ENCODE peak calls at places on chromosomes 1 and 21, in ten cellular contexts. B is heart left ventricle; D is uterus; X is trophoblast cell; W is adrenal gland; A is A549; F is Panc1; U is IMR-90; E is DND-41; H is effector memory CD4-positive, alpha-beta T cell. O is an unnamed sample. For H3K4me1 and H3K9me3, the result is how much of the 10 kb centered on the place peaks cover.

GRCh38 chr21:42383331-42383730 is 12.5 kb downstream of the TMPRSS3 start:
- DNase-seq in B (no peak), D (no peak), X (no peak), W (no peak), A (no peak), F (no peak), U (no peak), E (no peak), H (no peak), O (no peak)

GRCh38 chr21:14523234-14523633 is 22.9 kb downstream of the SAMSN1 start:
- DNase-seq in B (no peak), D (no peak), X (no peak), W (no peak), A (no peak), F (no peak), U (no peak), E (peak), H (no peak), O (no peak)

GRCh38 chr1:182002570-182002969 is 58.9 kb downstream of the ZNF648 start:
- DNase-seq in B (peak), D (no peak), X (no peak), W (no peak), A (no peak), F (no peak), U (no peak), E (no peak), H (no peak), O (no peak)

GRCh38 chr1:155698382-155699038 is 9.6 kb downstream of the DAP3 start:
- DNase-seq in B (no peak), D (no peak), X (peak), W (no peak), A (no peak), F (no peak), U (peak), E (no peak), H (no peak), O (no peak)

GRCh38 chr1:3530931-3531818 is 76.7 kb downstream of the ARHGEF16 start:
- DNase-seq in B (peak), D (peak), X (peak), W (peak), A (peak), F (no peak), U (peak), E (peak), H (peak), O (peak)

GRCh38 chr21:33078907-33079582 is 9.1 kb downstream of the OLIG1 start:
- DNase-seq in B (no peak), D (no peak), X (peak), W (no peak), A (peak), F (peak), U (peak), E (peak), H (no peak), O (peak)

GRCh38 chr1:154931940-154932487 is 4.5 kb downstream of the PMVK start:
- DNase-seq in B (no peak), D (no peak), X (no peak), W (no peak), A (peak), F (no peak), U (no peak), E (no peak), H (no peak), O (peak)

GRCh38 chr21:30717105-30717504 is 1.5 kb downstream of the KRTAP21-3 start:
- DNase-seq in B (no peak), D (no peak), X (no peak), W (no peak), A (no peak), F (no peak), U (no peak), E (no peak), H (no peak), O (no peak)

GRCh38 chr21:35254006-35254751 is 205.1 kb upstream of the RUNX1 start:
- DNase-seq in B (no peak), D (no peak), X (no peak), W (no peak), A (no peak), F (no peak), U (peak), E (no peak), H (no peak), O (no peak)

GRCh38 chr1:161834967-161835366 is 68.8 kb downstream of the ATF6 start:
- DNase-seq in B (no peak), D (no peak), X (peak), W (no peak), A (no peak), F (no peak), U (peak), E (no peak), H (no peak), O (no peak)

GRCh38 chr1:8024329-8024728 is 1.8 kb downstream of the ERRFI1 start:
- DNase-seq in B (no peak), D (no peak), X (no peak), W (no peak), A (no peak), F (no peak), U (no peak), E (no peak), H (no peak), O (no peak)

GRCh38 chr1:100708476-100709062 is 11.0 kb upstream of the VCAM1 start:
- DNase-seq in B (no peak), D (no peak), X (no peak), W (no peak), A (no peak), F (no peak), U (peak), E (no peak), H (no peak), O (no peak)

GRCh38 chr1:99146129-99146848 is 118.0 kb upstream of the PLPPR4 start:
- DNase-seq in B (no peak), D (no peak), X (no peak), W (no peak), A (no peak), F (no peak), U (no peak), E (no peak), H (no peak), O (no peak)

GRCh38 chr1:100005424-100005823 is 35.6 kb downstream of the SLC35A3 start:
- DNase-seq in B (no peak), D (no peak), X (no peak), W (no peak), A (no peak), F (no peak), U (no peak), E (no peak), H (no peak), O (no peak)

GRCh38 chr21:24594082-24594481 is 1013.2 kb downstream of the MRPL39 start:
- DNase-seq in B (no peak), D (no peak), X (no peak), W (no peak), A (no peak), F (no peak), U (no peak), E (no peak), H (no peak), O (no peak)

GRCh38 chr1:226207048-226207447 is 16.4 kb upstream of the MIXL1 start:
- DNase-seq in B (no peak), D (no peak), X (no peak), W (no peak), A (no peak), F (no peak), U (no peak), E (no peak), H (no peak), O (no peak)

GRCh38 chr1:162922196-162922595 is 61.2 kb upstream of the CCDC190 start:
- DNase-seq in B (no peak), D (no peak), X (no peak), W (no peak), A (no peak), F (no peak), U (no peak), E (peak), H (no peak), O (no peak)

GRCh38 chr1:82838066-82838465 is 1037.3 kb downstream of the ADGRL2 start:
- DNase-seq in B (no peak), D (no peak), X (no peak), W (no peak), A (no peak), F (no peak), U (no peak), E (no peak), H (no peak), O (no peak)

GRCh38 chr1:29698033-29698432 is 461.7 kb downstream of the PTPRU start:
- DNase-seq in B (no peak), D (no peak), X (no peak), W (no peak), A (peak), F (no peak), U (peak), E (peak), H (no peak), O (no peak)

GRCh38 chr21:37159053-37159776 is 86.2 kb downstream of the TTC3 start:
- DNase-seq in B (no peak), D (no peak), X (no peak), W (no peak), A (no peak), F (no peak), U (peak), E (no peak), H (no peak), O (no peak)

GRCh38 chr1:121586369-121587229 is 401.8 kb downstream of the SRGAP2C start:
- DNase-seq in B (no peak), D (no peak), X (no peak), W (no peak), A (no peak), F (no peak), U (no peak), E (peak), H (no peak), O (peak)

GRCh38 chr1:23168079-23168461 is 586 bp downstream of the LUZP1 start:
- DNase-seq in B (peak), D (peak), X (no peak), W (peak), A (no peak), F (no peak), U (no peak), E (peak), H (no peak), O (peak)

GRCh38 chr1:153790282-153790995 is 15.2 kb downstream of the SLC27A3 start:
- DNase-seq in B (peak), D (peak), X (no peak), W (peak), A (no peak), F (no peak), U (peak), E (no peak), H (no peak), O (peak)

GRCh38 chr1:205777994-205778393 is 2.7 kb upstream of the RAB29 start:
- DNase-seq in B (no peak), D (no peak), X (no peak), W (no peak), A (no peak), F (no peak), U (no peak), E (no peak), H (no peak), O (no peak)

GRCh38 chr1:166167395-166167922 is 658 bp upstream of the FAM78B start:
- DNase-seq in B (no peak), D (no peak), X (no peak), W (no peak), A (no peak), F (no peak), U (no peak), E (no peak), H (no peak), O (no peak)

GRCh38 chr1:212259693-212260480 is 25.3 kb upstream of the PPP2R5A start:
- DNase-seq in B (no peak), D (no peak), X (no peak), W (no peak), A (no peak), F (no peak), U (no peak), E (no peak), H (no peak), O (no peak)

GRCh38 chr1:52665173-52666020 is 32.4 kb downstream of the SHISAL2A start:
- DNase-seq in B (no peak), D (no peak), X (no peak), W (no peak), A (no peak), F (no peak), U (no peak), E (no peak), H (no peak), O (no peak)

GRCh38 chr1:220879509-220880366 is 495 bp downstream of the HLX start:
- DNase-seq in B (peak), D (peak), X (peak), W (peak), A (peak), F (no peak), U (peak), E (no peak), H (no peak), O (peak)

GRCh38 chr21:30434033-30434631 is 4.1 kb downstream of the KRTAP13-4 start:
- DNase-seq in B (peak), D (no peak), X (peak), W (peak), A (peak), F (peak), U (no peak), E (peak), H (no peak), O (peak)

GRCh38 chr1:155006601-155007101 is 4.0 kb downstream of the ZBTB7B start:
- DNase-seq in B (peak), D (no peak), X (no peak), W (peak), A (peak), F (no peak), U (no peak), E (peak), H (no peak), O (no peak)

GRCh38 chr1:170340259-170340658 is 191.7 kb upstream of the GORAB start:
- DNase-seq in B (no peak), D (no peak), X (peak), W (no peak), A (no peak), F (no peak), U (peak), E (no peak), H (no peak), O (no peak)

GRCh38 chr1:167681024-167681423 is 40.8 kb upstream of the MPZL1 start:
- DNase-seq in B (no peak), D (no peak), X (no peak), W (no peak), A (no peak), F (no peak), U (no peak), E (no peak), H (no peak), O (no peak)

GRCh38 chr21:36881223-36881622 is 85.2 kb downstream of the HLCS start:
- DNase-seq in B (no peak), D (no peak), X (no peak), W (no peak), A (no peak), F (no peak), U (peak), E (no peak), H (no peak), O (no peak)

GRCh38 chr21:39525129-39525528 is 73.4 kb downstream of the SH3BGR start:
- DNase-seq in B (no peak), D (no peak), X (no peak), W (peak), A (no peak), F (no peak), U (no peak), E (no peak), H (no peak), O (no peak)

GRCh38 chr21:42461185-42461520 is 34.9 kb downstream of the RSPH1 start:
- DNase-seq in B (no peak), D (no peak), X (no peak), W (no peak), A (no peak), F (no peak), U (no peak), E (no peak), H (no peak), O (no peak)

GRCh38 chr1:28343405-28343804 is 14.6 kb downstream of the MED18 start:
- DNase-seq in B (no peak), D (no peak), X (peak), W (no peak), A (peak), F (no peak), U (peak), E (no peak), H (no peak), O (no peak)

GRCh38 chr1:16367968-16368910 is 1.2 kb downstream of the SZRD1 start:
- DNase-seq in B (no peak), D (no peak), X (peak), W (no peak), A (no peak), F (no peak), U (peak), E (no peak), H (no peak), O (no peak)
- H3K4me1 ChIP-seq in B (half or more), D (under half), X (under half), W (under half), A (under half), F (under half), U (under half), E (under half), H (under half), O (under half)

DNA sequence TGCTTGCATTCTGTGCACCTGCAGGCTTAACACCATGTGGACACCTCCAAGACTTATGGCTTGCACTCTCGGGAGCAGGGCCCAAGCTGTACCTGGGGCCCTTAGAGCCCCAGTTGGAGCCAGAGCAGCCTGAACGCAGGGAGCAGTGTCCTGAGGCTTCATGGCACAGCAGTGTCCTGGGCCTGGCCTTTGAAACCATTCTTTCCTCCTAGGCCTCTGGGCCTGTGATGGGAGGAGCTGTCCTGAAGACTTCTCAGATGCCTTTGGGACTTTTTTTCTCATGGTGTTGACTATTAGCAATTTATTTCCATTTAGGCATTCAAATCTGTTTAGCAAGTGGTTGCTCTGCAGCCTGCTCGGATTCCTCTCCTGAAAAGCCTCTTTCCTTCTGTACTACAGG is 11.0 kb downstream of the RPTN start:
- DNase-seq in B (no peak), D (no peak), X (no peak), W (no peak), A (no peak), F (no peak), U (no peak), E (no peak), H (no peak), O (no peak)
- H3K9me3 ChIP-seq in B (under half), D (under half), X (under half), W (under half), A (under half), F (under half), U (under half), E (under half), H (under half), O (under half)

DNA sequence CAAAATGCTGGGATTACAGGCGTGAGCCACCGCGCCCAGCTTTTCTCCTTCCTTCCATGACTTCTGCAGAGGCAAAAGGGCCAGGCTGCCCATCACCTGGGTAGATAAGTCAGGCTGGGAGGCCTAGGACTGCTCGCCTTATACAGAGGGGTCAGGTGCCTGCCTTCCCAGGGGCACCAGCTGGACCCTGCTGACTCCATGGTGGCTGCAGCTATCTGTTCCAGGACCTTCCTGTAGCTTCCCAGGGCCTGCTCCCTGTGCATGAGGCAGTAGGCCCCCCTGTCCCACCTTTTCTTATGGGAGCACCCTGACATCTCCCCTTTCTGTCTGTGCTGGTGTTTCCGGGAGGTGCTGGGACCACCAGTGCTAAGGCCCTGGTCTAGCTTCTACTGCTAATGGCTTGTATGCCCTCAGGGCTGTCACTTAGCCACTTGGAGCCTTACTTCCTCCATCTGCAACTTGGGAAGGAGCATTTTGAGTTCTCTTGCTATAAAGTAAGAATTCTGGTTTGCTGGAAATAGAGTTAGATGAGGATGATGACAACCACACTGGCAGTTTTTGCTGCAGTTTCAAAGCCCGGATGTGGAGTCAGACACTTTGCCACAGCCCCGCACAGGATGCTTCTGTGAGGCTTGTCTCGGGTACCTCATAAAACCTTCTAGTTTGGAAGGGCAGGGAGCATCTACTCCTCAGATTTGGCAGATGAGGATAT is 14.4 kb downstream of the SOX13 start:
- DNase-seq in B (no peak), D (no peak), X (no peak), W (no peak), A (no peak), F (no peak), U (no peak), E (no peak), H (no peak), O (no peak)
- H3K4me1 ChIP-seq in B (under half), D (under half), X (under half), W (under half), A (under half), F (under half), U (under half), E (under half), H (under half), O (under half)

DNA sequence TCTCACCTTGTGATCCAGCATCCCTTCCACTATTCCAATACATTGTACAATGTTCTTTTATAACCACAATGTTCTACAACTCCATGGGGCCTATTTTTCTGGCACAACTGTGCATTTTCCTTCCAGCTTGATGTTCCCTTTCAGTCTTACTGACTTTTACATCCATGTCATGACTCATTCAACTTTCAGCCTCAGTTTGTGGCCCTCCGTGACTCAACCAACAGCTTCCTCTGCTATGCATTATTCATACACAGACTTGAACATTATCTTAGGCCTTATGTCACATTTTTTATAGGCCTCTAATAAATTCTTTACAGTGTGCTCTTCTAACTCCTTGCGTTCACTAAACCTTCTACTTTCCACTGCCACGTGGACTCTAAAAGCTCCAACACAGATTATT is 119.4 kb upstream of the PRMT6 start:
- DNase-seq in B (no peak), D (no peak), X (peak), W (no peak), A (no peak), F (no peak), U (peak), E (no peak), H (no peak), O (no peak)
- H3K9me3 ChIP-seq in B (under half), D (under half), X (under half), W (under half), A (under half), F (under half), U (under half), E (under half), H (under half), O (under half)

GRCh38 chr1:12186277-12186985 is 19.6 kb downstream of the TNFRSF1B start:
- DNase-seq in B (no peak), D (no peak), X (no peak), W (no peak), A (no peak), F (no peak), U (peak), E (no peak), H (no peak), O (no peak)
- H3K4me1 ChIP-seq in B (half or more), D (under half), X (under half), W (under half), A (under half), F (under half), U (under half), E (under half), H (under half), O (under half)

DNA sequence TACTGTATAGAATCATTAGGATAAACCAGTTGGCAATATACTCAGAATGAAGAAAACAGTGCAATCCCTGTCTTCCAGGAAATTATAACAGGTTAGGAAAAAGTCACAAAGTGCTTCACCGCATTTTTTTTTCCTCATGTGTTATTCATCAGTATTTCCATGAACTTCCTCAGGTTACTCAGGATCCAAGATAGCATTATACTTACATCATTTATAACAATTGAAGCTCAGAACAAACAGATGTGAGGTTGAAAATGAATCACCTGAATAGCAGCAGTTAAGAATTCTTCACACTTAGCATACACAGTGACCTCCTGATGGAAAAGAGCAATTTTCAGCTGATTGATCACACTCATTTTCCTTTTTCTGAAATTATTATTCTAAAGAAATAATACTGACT is 1040.7 kb upstream of the B3GALT2 start:
- DNase-seq in B (no peak), D (no peak), X (no peak), W (no peak), A (no peak), F (no peak), U (peak), E (no peak), H (no peak), O (no peak)
- H3K9me3 ChIP-seq in B (under half), D (under half), X (under half), W (under half), A (under half), F (under half), U (under half), E (under half), H (under half), O (under half)

O was measured in pancreas.